ENCODE peak calls at places on chromosome 10, in six cellular contexts. One of them, this sample, is unnamed.

GRCh38 chr10:82234173-82234572 is 359.2 kb downstream of the NRG3 start:
- DNase-seq in Panc1: no peak
- DNase-seq in NT2/D1: no peak
- DNase-seq in DND-41: no peak
- DNase-seq in fibroblast of lung: no peak
- DNase-seq in CD8-positive, alpha-beta T cell: no peak
- DNase-seq in this sample: no peak

GRCh38 chr10:17737021-17737965 is 14.7 kb upstream of the TMEM236 start:
- DNase-seq in fibroblast of lung: peak
- DNase-seq in CD8-positive, alpha-beta T cell: no peak
- DNase-seq in Panc1: no peak
- DNase-seq in DND-41: no peak
- DNase-seq in NT2/D1: peak
- DNase-seq in this sample: peak

GRCh38 chr10:132306341-132306685 is 1.4 kb downstream of the STK32C start:
- DNase-seq in DND-41: no peak
- DNase-seq in CD8-positive, alpha-beta T cell: no peak
- DNase-seq in fibroblast of lung: no peak
- DNase-seq in NT2/D1: no peak
- DNase-seq in Panc1: no peak
- DNase-seq in this sample: no peak

GRCh38 chr10:132135398-132135872 is 51.3 kb upstream of the DPYSL4 start:
- DNase-seq in Panc1: no peak
- DNase-seq in CD8-positive, alpha-beta T cell: no peak
- DNase-seq in NT2/D1: no peak
- DNase-seq in fibroblast of lung: no peak
- DNase-seq in DND-41: no peak
- DNase-seq in this sample: no peak

GRCh38 chr10:15027741-15028140 is 16.0 kb upstream of the OLAH start:
- DNase-seq in CD8-positive, alpha-beta T cell: no peak
- DNase-seq in Panc1: no peak
- DNase-seq in fibroblast of lung: no peak
- DNase-seq in NT2/D1: no peak
- DNase-seq in DND-41: no peak
- DNase-seq in this sample: no peak

GRCh38 chr10:132306951-132307751 is 599 bp downstream of the STK32C start:
- DNase-seq in fibroblast of lung: peak
- DNase-seq in CD8-positive, alpha-beta T cell: peak
- DNase-seq in DND-41: no peak
- DNase-seq in NT2/D1: no peak
- DNase-seq in Panc1: no peak
- DNase-seq in this sample: no peak

GRCh38 chr10:43383204-43383971 is 12.0 kb downstream of the FXYD4 start:
- DNase-seq in Panc1: no peak
- DNase-seq in DND-41: no peak
- DNase-seq in fibroblast of lung: no peak
- DNase-seq in NT2/D1: no peak
- DNase-seq in CD8-positive, alpha-beta T cell: no peak
- DNase-seq in this sample: no peak

GRCh38 chr10:18099420-18099819 is 40.8 kb upstream of the CACNB2 start:
- DNase-seq in NT2/D1: no peak
- DNase-seq in Panc1: no peak
- DNase-seq in fibroblast of lung: peak
- DNase-seq in CD8-positive, alpha-beta T cell: no peak
- DNase-seq in DND-41: no peak
- DNase-seq in this sample: no peak

GRCh38 chr10:90947025-90947960 is 26.4 kb upstream of the ANKRD1 start:
- DNase-seq in NT2/D1: no peak
- DNase-seq in CD8-positive, alpha-beta T cell: no peak
- DNase-seq in fibroblast of lung: no peak
- DNase-seq in DND-41: peak
- DNase-seq in Panc1: no peak
- DNase-seq in this sample: no peak

GRCh38 chr10:127117125-127117524 is 79.3 kb downstream of the INSYN2A start:
- DNase-seq in fibroblast of lung: peak
- DNase-seq in NT2/D1: peak
- DNase-seq in Panc1: no peak
- DNase-seq in DND-41: peak
- DNase-seq in CD8-positive, alpha-beta T cell: no peak
- DNase-seq in this sample: peak

GRCh38 chr10:37752309-37752875 is 105.0 kb downstream of the ZNF248 start:
- DNase-seq in Panc1: no peak
- DNase-seq in fibroblast of lung: no peak
- DNase-seq in DND-41: no peak
- DNase-seq in NT2/D1: no peak
- DNase-seq in CD8-positive, alpha-beta T cell: no peak
- DNase-seq in this sample: peak

GRCh38 chr10:130012129-130012528 is 48.1 kb upstream of the EBF3 start:
- DNase-seq in CD8-positive, alpha-beta T cell: no peak
- DNase-seq in DND-41: no peak
- DNase-seq in NT2/D1: no peak
- DNase-seq in fibroblast of lung: no peak
- DNase-seq in Panc1: no peak
- DNase-seq in this sample: no peak

GRCh38 chr10:6486280-6486679 is 93.8 kb downstream of the PRKCQ start:
- DNase-seq in CD8-positive, alpha-beta T cell: no peak
- DNase-seq in NT2/D1: no peak
- DNase-seq in DND-41: no peak
- DNase-seq in Panc1: no peak
- DNase-seq in fibroblast of lung: no peak
- DNase-seq in this sample: peak

GRCh38 chr10:14014423-14014822 is 316.3 kb downstream of the FRMD4A start:
- DNase-seq in Panc1: no peak
- DNase-seq in fibroblast of lung: peak
- DNase-seq in NT2/D1: no peak
- DNase-seq in CD8-positive, alpha-beta T cell: no peak
- DNase-seq in DND-41: no peak
- DNase-seq in this sample: no peak

GRCh38 chr10:69451209-69451783 is at the start of gene TSPAN15:
- DNase-seq in DND-41: no peak
- DNase-seq in CD8-positive, alpha-beta T cell: peak
- DNase-seq in Panc1: no peak
- DNase-seq in fibroblast of lung: peak
- DNase-seq in NT2/D1: peak
- DNase-seq in this sample: peak

GRCh38 chr10:47421057-47421952 is 37.2 kb upstream of the ZNF488 start:
- DNase-seq in CD8-positive, alpha-beta T cell: no peak
- DNase-seq in fibroblast of lung: peak
- DNase-seq in Panc1: no peak
- DNase-seq in DND-41: no peak
- DNase-seq in NT2/D1: no peak
- DNase-seq in this sample: no peak

GRCh38 chr10:24603333-24603732 is 120.4 kb downstream of the ARHGAP21 start:
- DNase-seq in DND-41: no peak
- DNase-seq in Panc1: no peak
- DNase-seq in fibroblast of lung: peak
- DNase-seq in NT2/D1: no peak
- DNase-seq in CD8-positive, alpha-beta T cell: no peak
- DNase-seq in this sample: no peak

GRCh38 chr10:24034571-24034970 is 174.4 kb upstream of the KIAA1217 start:
- DNase-seq in DND-41: no peak
- DNase-seq in CD8-positive, alpha-beta T cell: no peak
- DNase-seq in Panc1: no peak
- DNase-seq in NT2/D1: no peak
- DNase-seq in fibroblast of lung: no peak
- DNase-seq in this sample: no peak

GRCh38 chr10:200405-200804 is 65.2 kb downstream of the ZMYND11 start:
- DNase-seq in fibroblast of lung: peak
- DNase-seq in NT2/D1: no peak
- DNase-seq in CD8-positive, alpha-beta T cell: no peak
- DNase-seq in DND-41: no peak
- DNase-seq in Panc1: no peak
- DNase-seq in this sample: no peak

DNA sequence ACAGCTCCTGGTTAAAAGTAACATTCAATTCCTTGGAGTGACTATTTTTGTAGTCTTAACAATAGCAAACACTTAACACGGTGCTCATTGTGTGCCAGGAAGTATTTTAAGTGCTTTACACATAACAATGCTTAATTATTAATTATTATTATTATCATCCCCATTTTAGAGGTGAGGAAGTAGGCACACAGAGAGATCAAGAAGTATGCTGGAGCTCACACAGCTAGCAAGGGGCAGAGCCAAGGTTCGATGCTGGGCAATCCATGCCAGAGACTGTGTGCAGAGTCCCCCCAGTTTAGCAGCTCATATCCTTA is 48.2 kb upstream of the SMNDC1 start:
- DNase-seq in DND-41: no peak
- DNase-seq in NT2/D1: no peak
- DNase-seq in CD8-positive, alpha-beta T cell: no peak
- DNase-seq in fibroblast of lung: no peak
- DNase-seq in Panc1: no peak
- DNase-seq in this sample: no peak
- H3K4me3 ChIP-seq in DND-41: no peak
- H3K4me3 ChIP-seq in NT2/D1: no peak
- H3K4me3 ChIP-seq in CD8-positive, alpha-beta T cell: no peak
- H3K4me3 ChIP-seq in fibroblast of lung: no peak
- H3K4me3 ChIP-seq in Panc1: no peak
- H3K4me3 ChIP-seq in this sample: no peak

DNA sequence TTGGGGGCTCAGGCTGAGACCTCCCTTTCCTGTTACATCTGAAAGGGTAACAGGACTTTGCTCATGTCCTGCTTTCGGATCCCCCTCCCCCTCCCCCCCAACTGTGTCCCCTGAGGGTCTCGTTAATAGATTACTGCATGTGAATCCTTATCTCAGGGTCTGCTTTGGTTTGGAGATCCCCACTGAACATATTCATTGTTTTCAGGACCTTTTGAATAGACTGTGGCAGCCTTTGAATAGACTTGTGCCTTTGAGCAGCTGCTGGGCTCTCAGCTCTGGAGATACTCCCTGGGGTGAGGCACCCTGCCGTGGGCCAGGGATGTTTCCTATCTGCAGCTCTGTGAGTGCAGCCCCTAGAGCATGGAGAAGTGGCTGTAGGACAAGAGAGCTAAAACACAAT is 10.1 kb downstream of the ARHGAP22 start:
- DNase-seq in fibroblast of lung: no peak
- DNase-seq in NT2/D1: peak
- DNase-seq in Panc1: no peak
- DNase-seq in DND-41: no peak
- DNase-seq in CD8-positive, alpha-beta T cell: no peak
- DNase-seq in this sample: no peak
- H3K4me3 ChIP-seq in fibroblast of lung: no peak
- H3K4me3 ChIP-seq in NT2/D1: no peak
- H3K4me3 ChIP-seq in Panc1: no peak
- H3K4me3 ChIP-seq in DND-41: no peak
- H3K4me3 ChIP-seq in CD8-positive, alpha-beta T cell: no peak
- H3K4me3 ChIP-seq in this sample: no peak

GRCh38 chr10:72260215-72260587 is 13.5 kb upstream of the DDIT4 start:
- DNase-seq in DND-41: no peak
- DNase-seq in CD8-positive, alpha-beta T cell: no peak
- DNase-seq in NT2/D1: no peak
- DNase-seq in Panc1: no peak
- DNase-seq in fibroblast of lung: no peak
- DNase-seq in this sample: no peak
- H3K4me3 ChIP-seq in DND-41: peak
- H3K4me3 ChIP-seq in CD8-positive, alpha-beta T cell: peak
- H3K4me3 ChIP-seq in NT2/D1: no peak
- H3K4me3 ChIP-seq in Panc1: peak
- H3K4me3 ChIP-seq in fibroblast of lung: no peak
- H3K4me3 ChIP-seq in this sample: peak

GRCh38 chr10:22321156-22321711 is 335 bp downstream of the BMI1 start:
- DNase-seq in fibroblast of lung: peak
- DNase-seq in NT2/D1: no peak
- DNase-seq in DND-41: peak
- DNase-seq in CD8-positive, alpha-beta T cell: no peak
- DNase-seq in Panc1: no peak
- DNase-seq in this sample: peak

GRCh38 chr10:22324413-22324812 is 3.5 kb downstream of the BMI1 start:
- DNase-seq in fibroblast of lung: no peak
- DNase-seq in DND-41: no peak
- DNase-seq in Panc1: no peak
- DNase-seq in CD8-positive, alpha-beta T cell: no peak
- DNase-seq in NT2/D1: no peak
- DNase-seq in this sample: no peak

GRCh38 chr10:22323538-22324305 is 2.8 kb downstream of the BMI1 start:
- DNase-seq in CD8-positive, alpha-beta T cell: no peak
- DNase-seq in DND-41: no peak
- DNase-seq in fibroblast of lung: no peak
- DNase-seq in Panc1: no peak
- DNase-seq in NT2/D1: no peak
- DNase-seq in this sample: no peak

GRCh38 chr10:22321831-22322662 is 1.1 kb downstream of the BMI1 start:
- DNase-seq in fibroblast of lung: no peak
- DNase-seq in NT2/D1: no peak
- DNase-seq in Panc1: no peak
- DNase-seq in CD8-positive, alpha-beta T cell: no peak
- DNase-seq in DND-41: peak
- DNase-seq in this sample: peak

GRCh38 chr10:22322663-22323160 is 1.8 kb downstream of the BMI1 start:
- DNase-seq in NT2/D1: no peak
- DNase-seq in Panc1: no peak
- DNase-seq in DND-41: no peak
- DNase-seq in CD8-positive, alpha-beta T cell: no peak
- DNase-seq in fibroblast of lung: no peak
- DNase-seq in this sample: no peak
- H3K4me3 ChIP-seq in NT2/D1: no peak
- H3K4me3 ChIP-seq in Panc1: peak
- H3K4me3 ChIP-seq in DND-41: peak
- H3K4me3 ChIP-seq in CD8-positive, alpha-beta T cell: peak
- H3K4me3 ChIP-seq in fibroblast of lung: peak
- H3K4me3 ChIP-seq in this sample: peak

DNA sequence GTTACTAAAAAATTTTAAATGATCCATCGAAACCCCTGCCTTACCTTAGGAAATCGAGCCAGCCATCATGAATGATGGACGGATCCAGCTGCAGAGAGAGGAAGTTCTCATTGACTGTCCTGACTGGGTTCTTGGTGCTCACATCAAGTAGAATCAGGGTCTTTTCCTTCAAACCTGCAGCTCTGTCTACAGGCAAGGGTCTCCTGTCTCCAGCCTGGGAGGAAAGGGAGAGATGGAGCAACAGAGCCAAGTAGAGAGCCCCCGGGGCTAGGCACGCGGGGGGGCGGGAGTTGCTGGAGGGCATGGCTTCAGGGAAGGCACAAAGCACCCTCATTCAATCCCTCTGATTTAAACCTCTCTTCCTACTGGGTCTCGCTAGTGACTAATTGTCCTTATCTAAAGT is at the start of gene HPSE2:
- DNase-seq in DND-41: no peak
- DNase-seq in fibroblast of lung: no peak
- DNase-seq in NT2/D1: no peak
- DNase-seq in Panc1: no peak
- DNase-seq in CD8-positive, alpha-beta T cell: no peak
- DNase-seq in this sample: no peak
- H3K4me3 ChIP-seq in DND-41: no peak
- H3K4me3 ChIP-seq in fibroblast of lung: peak
- H3K4me3 ChIP-seq in NT2/D1: peak
- H3K4me3 ChIP-seq in Panc1: no peak
- H3K4me3 ChIP-seq in CD8-positive, alpha-beta T cell: no peak
- H3K4me3 ChIP-seq in this sample: no peak

DNA sequence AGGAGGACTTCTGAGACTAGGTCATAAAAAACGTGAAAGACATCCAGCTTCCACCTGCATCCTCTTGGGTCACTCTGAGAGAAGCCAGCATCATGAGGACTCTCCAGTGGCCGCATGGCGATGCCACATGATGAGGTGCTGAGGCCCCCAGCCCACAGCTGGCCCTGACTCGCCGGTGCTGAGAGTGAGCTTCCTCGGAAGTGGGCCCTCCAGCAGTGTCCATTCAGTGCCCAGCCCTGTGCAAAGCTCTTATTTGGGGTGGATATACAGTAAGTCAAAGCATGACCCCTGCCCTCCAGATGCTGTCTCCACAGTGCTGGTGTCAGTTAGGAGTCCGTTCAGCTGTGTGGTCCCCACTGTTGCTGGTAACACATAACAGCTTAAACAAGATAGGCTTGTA is 93.6 kb upstream of the CHST15 start:
- DNase-seq in fibroblast of lung: no peak
- DNase-seq in CD8-positive, alpha-beta T cell: no peak
- DNase-seq in Panc1: no peak
- DNase-seq in NT2/D1: no peak
- DNase-seq in DND-41: no peak
- DNase-seq in this sample: no peak
- H3K4me3 ChIP-seq in fibroblast of lung: no peak
- H3K4me3 ChIP-seq in CD8-positive, alpha-beta T cell: no peak
- H3K4me3 ChIP-seq in Panc1: no peak
- H3K4me3 ChIP-seq in NT2/D1: no peak
- H3K4me3 ChIP-seq in DND-41: no peak
- H3K4me3 ChIP-seq in this sample: no peak